ENCODE peak calls at places on chromosomes 4 and X, in five cellular contexts. H is smooth muscle cell of the brain vasculature; B is stromal cell of bone marrow; J is activated naive CD4-positive, alpha-beta T cell treated with anti-CD3 and anti-CD28 coated beads, Interleukin-2, amount 10 ng/mL, durations not matched to agents 7 days and 5 days; V is ecto neural progenitor cell. O is an unnamed sample.
A peak's percentile ranks its signal among the peaks of the same experiment; 100 is the strongest.

GRCh38 chrX:124217289-124218251 is 114.9 kb upstream of the TEX13D start:
- DNase-seq in H (no peak), B (no peak), J (peak; percentile 77), V (peak; percentile 56), O (peak; percentile 30)

GRCh38 chrX:118536687-118537461 is 41.3 kb downstream of the DOCK11 start:
- DNase-seq in H (no peak), B (no peak), J (peak; percentile 58), V (no peak), O (peak; percentile 23)

GRCh38 chrX:152897216-152898144 is at the start of gene ZNF185:
- DNase-seq in H (no peak), B (no peak), J (peak; percentile 21), V (peak; percentile 82), O (no peak)

GRCh38 chrX:41236629-41237028 is 97.3 kb upstream of the DDX3X start:
- DNase-seq in H (no peak), B (no peak), J (no peak), V (no peak), O (no peak)

GRCh38 chr4:6355052-6355451 is 85.4 kb downstream of the WFS1 start:
- DNase-seq in H (no peak), B (no peak), J (no peak), V (no peak), O (no peak)

GRCh38 chrX:46788902-46789301 is 30.0 kb upstream of the SLC9A7 start:
- DNase-seq in H (no peak), B (no peak), J (no peak), V (peak; percentile 47), O (no peak)

GRCh38 chrX:139642241-139642927 is 65.6 kb downstream of the MCF2 start:
- DNase-seq in H (no peak), B (peak; percentile 0), J (no peak), V (no peak), O (no peak)

GRCh38 chrX:40107291-40108083 is 9.7 kb upstream of the BCOR start:
- DNase-seq in H (no peak), B (no peak), J (peak; percentile 27), V (peak; percentile 83), O (no peak)

GRCh38 chrX:77527233-77528001 is 80.2 kb downstream of the FGF16 start:
- DNase-seq in H (no peak), B (no peak), J (no peak), V (peak; percentile 43), O (no peak)

GRCh38 chr4:185359767-185360446 is 35.8 kb downstream of the LRP2BP start:
- DNase-seq in H (peak; percentile 35), B (no peak), J (no peak), V (no peak), O (no peak)

GRCh38 chr4:152460488-152460887 is 75.4 kb downstream of the FBXW7 start:
- DNase-seq in H (peak; percentile 35), B (peak; percentile 61), J (no peak), V (no peak), O (no peak)

GRCh38 chrX:47191331-47191730 is 2.3 kb upstream of the UBA1 start:
- DNase-seq in H (no peak), B (no peak), J (peak; percentile 65), V (peak; percentile 56), O (no peak)

GRCh38 chr4:71074452-71075299 is 81.2 kb downstream of the DCK start:
- DNase-seq in H (peak; percentile 13), B (peak; percentile 13), J (no peak), V (no peak), O (no peak)